ENCODE peak calls at places on chromosomes 2 and 18, in ten cellular contexts. F is IMR-90; N is Peyer's patch; U is small intestine; L is tibial artery; Y is lower lobe of right lung; V is neural progenitor cell; O is CD4-positive, CD25-positive, alpha-beta regulatory T cell; X is left ventricle myocardium inferior; G is aorta. P is an unnamed sample.
A peak's percentile ranks its signal among the peaks of the same experiment; 100 is the strongest.

GRCh38 chr2:222946700-222947278 is 86.0 kb downstream of the ACSL3 start:
- DNase-seq in F (peak; percentile 40), N (no peak), U (no peak), L (no peak), Y (no peak), V (no peak), O (no peak), X (no peak), G (no peak), P (no peak)

GRCh38 chr18:6543330-6543908 is 128.7 kb upstream of the L3MBTL4 start:
- DNase-seq in F (peak; percentile 55), N (no peak), U (peak; percentile 13), L (no peak), Y (no peak), V (peak; percentile 42), O (no peak), X (no peak), G (no peak), P (no peak)

GRCh38 chr18:27645929-27646328 is 460.8 kb upstream of the CHST9 start:
- DNase-seq in F (no peak), N (no peak), U (no peak), L (no peak), Y (no peak), V (no peak), O (no peak), X (no peak), G (no peak), P (no peak)

GRCh38 chr18:22563098-22563707 is 145.5 kb upstream of the CTAGE1 start:
- DNase-seq in F (peak; percentile 95), N (peak; percentile 62), U (peak; percentile 94), L (peak; percentile 40), Y (no peak), V (peak; percentile 75), O (peak; percentile 8), X (no peak), G (no peak), P (no peak)

GRCh38 chr2:216279459-216279858 is 92.8 kb downstream of the MARCHF4 start:
- DNase-seq in F (peak; percentile 38), N (no peak), U (no peak), L (peak; percentile 22), Y (no peak), V (no peak), O (no peak), X (peak; percentile 20), G (no peak), P (no peak)

GRCh38 chr2:128622916-128623620 is 304.4 kb upstream of the HS6ST1 start:
- DNase-seq in F (peak; percentile 47), N (no peak), U (no peak), L (no peak), Y (peak; percentile 24), V (no peak), O (no peak), X (no peak), G (peak; percentile 39), P (no peak)

GRCh38 chr2:7919510-7919909 is 762.3 kb upstream of the ID2 start:
- DNase-seq in F (no peak), N (no peak), U (no peak), L (no peak), Y (no peak), V (no peak), O (no peak), X (no peak), G (no peak), P (no peak)

GRCh38 chr18:67672719-67673118 is 156.2 kb upstream of the DSEL start:
- DNase-seq in F (no peak), N (no peak), U (no peak), L (no peak), Y (no peak), V (no peak), O (no peak), X (no peak), G (no peak), P (no peak)

GRCh38 chr2:70717431-70718038 is 50.5 kb downstream of the ADD2 start:
- DNase-seq in F (no peak), N (no peak), U (no peak), L (no peak), Y (no peak), V (no peak), O (no peak), X (no peak), G (no peak), P (no peak)

GRCh38 chr2:138787053-138787666 is 7.0 kb upstream of the NXPH2 start:
- DNase-seq in F (peak; percentile 37), N (no peak), U (peak; percentile 18), L (no peak), Y (no peak), V (peak; percentile 48), O (peak; percentile 1), X (no peak), G (no peak), P (no peak)

GRCh38 chr2:64957114-64957903 is 31.9 kb upstream of the SLC1A4 start:
- DNase-seq in F (no peak), N (no peak), U (no peak), L (no peak), Y (no peak), V (no peak), O (no peak), X (no peak), G (no peak), P (no peak)

GRCh38 chr2:67782443-67782842 is 280.4 kb downstream of the C1D start:
- DNase-seq in F (peak; percentile 45), N (no peak), U (no peak), L (no peak), Y (no peak), V (no peak), O (no peak), X (no peak), G (no peak), P (peak; percentile 4)

GRCh38 chr2:212265777-212266176 is 272.8 kb downstream of the ERBB4 start:
- DNase-seq in F (no peak), N (no peak), U (no peak), L (no peak), Y (no peak), V (no peak), O (no peak), X (no peak), G (no peak), P (no peak)

GRCh38 chr2:15315411-15315810 is 245.7 kb downstream of the NBAS start:
- DNase-seq in F (no peak), N (no peak), U (no peak), L (no peak), Y (no peak), V (no peak), O (no peak), X (no peak), G (no peak), P (no peak)

GRCh38 chr2:104851236-104852160 is 2.4 kb upstream of the POU3F3 start:
- DNase-seq in F (no peak), N (no peak), U (no peak), L (no peak), Y (no peak), V (no peak), O (no peak), X (no peak), G (no peak), P (no peak)

GRCh38 chr2:9565436-9566153 is 10.0 kb upstream of the ADAM17 start:
- DNase-seq in F (peak; percentile 96), N (peak; percentile 85), U (peak; percentile 69), L (peak; percentile 97), Y (no peak), V (no peak), O (no peak), X (peak; percentile 58), G (peak; percentile 89), P (no peak)

GRCh38 chr2:33033524-33034150 is 86.9 kb downstream of the LTBP1 start:
- DNase-seq in F (peak; percentile 66), N (no peak), U (peak; percentile 48), L (no peak), Y (no peak), V (peak; percentile 59), O (no peak), X (no peak), G (no peak), P (no peak)
- H3K27ac ChIP-seq in F (peak overlapping the region; percentile 42), N (peak overlapping the region; percentile 40), U (no peak overlapping the region), L (peak overlapping the region; percentile 48), Y (no peak overlapping the region), V (no peak overlapping the region), O (no peak overlapping the region), X (peak overlapping the region; percentile 21), G (no peak overlapping the region), P (peak overlapping the region; percentile 20)

DNA sequence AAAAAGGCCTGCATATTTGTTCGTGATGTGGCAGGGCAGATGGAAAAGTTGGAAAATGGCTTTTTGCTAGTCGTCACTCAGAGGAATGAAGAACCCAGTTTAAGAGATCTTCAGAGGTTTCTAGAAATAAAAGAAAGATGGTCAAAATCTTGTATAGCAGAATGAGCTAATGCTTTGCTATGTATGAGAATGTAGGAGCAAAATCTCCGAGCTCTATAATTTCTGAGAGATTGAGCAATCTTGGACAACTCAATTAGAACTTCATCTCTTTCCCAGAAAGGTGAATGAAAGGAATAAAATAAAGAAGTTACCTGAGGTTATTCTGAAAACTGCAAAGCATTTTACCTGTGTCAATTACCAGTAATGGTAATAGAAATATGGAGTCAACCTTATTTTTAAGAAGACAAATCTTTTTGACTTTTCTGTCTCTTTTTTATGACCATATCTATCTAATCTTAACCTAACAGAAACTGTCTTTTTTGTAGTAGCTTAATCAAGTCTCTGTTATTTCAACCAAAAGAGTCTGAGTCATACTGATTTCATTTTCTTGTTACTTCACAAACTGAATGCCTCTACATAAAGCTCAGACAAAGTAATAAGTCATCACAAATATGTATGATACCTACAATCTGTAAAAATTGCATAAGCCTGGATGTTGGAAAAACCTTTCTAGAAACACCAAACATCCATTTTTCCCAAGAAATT is 32.5 kb downstream of the CCDC68 start:
- DNase-seq in F (peak; percentile 57), N (no peak), U (no peak), L (no peak), Y (no peak), V (no peak), O (no peak), X (no peak), G (no peak), P (no peak)
- H3K27ac ChIP-seq in F (no peak overlapping the region), N (no peak overlapping the region), U (no peak overlapping the region), L (no peak overlapping the region), Y (no peak overlapping the region), V (no peak overlapping the region), O (no peak overlapping the region), X (no peak overlapping the region), G (no peak overlapping the region), P (no peak overlapping the region)

GRCh38 chr18:8724452-8724851 is 19.1 kb downstream of the MTCL1 start:
- DNase-seq in F (no peak), N (no peak), U (no peak), L (no peak), Y (no peak), V (no peak), O (no peak), X (no peak), G (no peak), P (no peak)
- H3K27ac ChIP-seq in F (peak overlapping the region; percentile 41), N (no peak overlapping the region), U (no peak overlapping the region), L (no peak overlapping the region), Y (no peak overlapping the region), V (peak overlapping the region; percentile 58), O (no peak overlapping the region), X (no peak overlapping the region), G (no peak overlapping the region), P (no peak overlapping the region)

GRCh38 chr2:207121784-207122183 is 44.0 kb downstream of the KLF7 start:
- DNase-seq in F (peak; percentile 85), N (no peak), U (no peak), L (peak; percentile 49), Y (no peak), V (no peak), O (no peak), X (peak; percentile 30), G (no peak), P (no peak)
- H3K27ac ChIP-seq in F (peak overlapping the region; percentile 21), N (no peak overlapping the region), U (peak overlapping the region; percentile 8), L (peak overlapping the region; percentile 29), Y (no peak overlapping the region), V (no peak overlapping the region), O (no peak overlapping the region), X (peak overlapping the region; percentile 66), G (no peak overlapping the region), P (no peak overlapping the region)

GRCh38 chr2:101473581-101473910 is 1.4 kb downstream of the RFX8 start:
- DNase-seq in F (peak; percentile 61), N (no peak), U (no peak), L (no peak), Y (no peak), V (no peak), O (no peak), X (no peak), G (no peak), P (no peak)
- H3K27ac ChIP-seq in F (peak overlapping the region; percentile 92), N (peak overlapping the region; percentile 1), U (no peak overlapping the region), L (peak overlapping the region; percentile 39), Y (peak overlapping the region; percentile 73), V (no peak overlapping the region), O (no peak overlapping the region), X (peak overlapping the region; percentile 77), G (no peak overlapping the region), P (peak overlapping the region; percentile 13)

P was measured in caudate nucleus.